ENCODE peak calls at places on chromosomes 12 and 14, in ten cellular contexts. U is HCT116; F is NCI-H1092 treated with DMSO at 0.1 percent for 48 hours; C is T-helper 1 cell; I is trophoblast cell; W is fibroblast of villous mesenchyme; P is endothelial cell of umbilical vein; J is G401; K is stimulated activated CD8-positive, alpha-beta memory T cell treated with anti-CD3 and anti-CD28 coated beads, Interleukin-7, amount 100 ng/mL, for 4 hours; H is stimulated activated naive B cell treated with anti-CD40 and anti-IgM and Interleukin-4, amounts not matched to agents 10 μg/mL and 1 μg/mL and 100 μg/mL, for 72 hours. A is an unnamed sample.

GRCh38 chr14:72619071-72619710 is 274.7 kb downstream of the DPF3 start:
- DNase-seq in J (no peak), C (no peak), H (no peak), U (no peak), W (no peak), F (no peak), P (no peak), K (no peak), I (no peak), A (no peak)

GRCh38 chr12:100128509-100128908 is 14.2 kb downstream of the BLTP3B start:
- DNase-seq in H (no peak), J (peak), K (no peak), W (peak), C (no peak), P (peak), F (no peak), I (peak), U (no peak), A (no peak)

GRCh38 chr12:11847539-11847938 is 198.1 kb downstream of the ETV6 start:
- DNase-seq in P (no peak), C (no peak), K (no peak), H (no peak), F (no peak), W (no peak), U (no peak), I (no peak), J (no peak), A (no peak)

GRCh38 chr14:54251356-54251755 is 145.5 kb upstream of the CDKN3 start:
- DNase-seq in I (peak), F (no peak), C (no peak), J (no peak), P (no peak), K (no peak), W (peak), H (no peak), U (no peak), A (no peak)

GRCh38 chr12:20601668-20602280 is 93.4 kb upstream of the SLCO1C1 start:
- DNase-seq in U (peak), J (peak), P (peak), I (peak), H (no peak), W (peak), F (peak), K (no peak), C (no peak), A (no peak)

GRCh38 chr12:59650594-59651229 is 54.9 kb downstream of the SLC16A7 start:
- DNase-seq in F (peak), K (no peak), I (no peak), P (no peak), H (no peak), C (no peak), J (peak), W (no peak), U (no peak), A (no peak)

GRCh38 chr12:92462049-92462448 is 240.7 kb upstream of the PLEKHG7 start:
- DNase-seq in I (no peak), H (no peak), J (no peak), P (no peak), U (no peak), C (no peak), K (peak), F (no peak), W (peak), A (peak)

GRCh38 chr14:65476290-65476941 is 63.9 kb downstream of the FUT8 start:
- DNase-seq in K (no peak), I (no peak), U (no peak), J (no peak), P (no peak), C (no peak), W (no peak), H (no peak), F (no peak), A (peak)

GRCh38 chr12:131357920-131358319 is 353.0 kb upstream of the SFSWAP start:
- DNase-seq in U (no peak), P (no peak), H (no peak), W (no peak), C (no peak), F (no peak), J (no peak), I (no peak), K (no peak), A (no peak)

GRCh38 chr14:63046339-63047268 is 1.3 kb upstream of the KCNH5 start:
- DNase-seq in I (no peak), P (no peak), F (peak), C (no peak), J (no peak), U (no peak), H (no peak), K (no peak), W (no peak), A (no peak)

GRCh38 chr14:63867926-63868921 is 15.4 kb downstream of the SYNE2 start:
- DNase-seq in U (no peak), K (no peak), F (no peak), C (no peak), J (no peak), H (peak), W (peak), I (peak), P (peak), A (peak)

GRCh38 chr14:71985538-71986234 is 53.5 kb downstream of the RGS6 start:
- DNase-seq in J (no peak), W (no peak), I (no peak), F (no peak), U (no peak), C (no peak), K (no peak), H (no peak), P (no peak), A (no peak)

GRCh38 chr14:99821519-99822165 is 28.4 kb downstream of the EML1 start:
- DNase-seq in J (peak), C (no peak), W (peak), H (no peak), K (no peak), U (no peak), P (no peak), I (no peak), F (peak), A (no peak)

GRCh38 chr12:22641353-22642053 is 16.5 kb downstream of the ETNK1 start:
- DNase-seq in I (no peak), F (no peak), K (no peak), P (no peak), C (no peak), J (no peak), U (no peak), H (no peak), W (peak), A (no peak)

GRCh38 chr14:30610719-30611388 is 11.3 kb upstream of the SCFD1 start:
- DNase-seq in J (peak), W (peak), K (no peak), P (peak), C (no peak), H (no peak), U (peak), I (peak), F (peak), A (no peak)

GRCh38 chr12:2562400-2562799 is 232.4 kb upstream of the FKBP4 start:
- DNase-seq in H (no peak), J (no peak), P (no peak), U (no peak), F (no peak), K (no peak), I (no peak), C (no peak), W (no peak), A (no peak)

GRCh38 chr12:98895086-98895651 is 250.1 kb downstream of the APAF1 start:
- DNase-seq in C (no peak), I (no peak), W (no peak), P (no peak), K (no peak), U (no peak), H (no peak), J (peak), F (peak), A (no peak)

GRCh38 chr12:131035268-131035681 is 81.6 kb downstream of the ADGRD1 start:
- DNase-seq in F (no peak), W (no peak), U (no peak), J (no peak), K (no peak), C (no peak), I (no peak), H (no peak), P (no peak), A (no peak)

GRCh38 chr12:78037707-78038106 is 207.0 kb downstream of the NAV3 start:
- DNase-seq in U (no peak), F (no peak), J (peak), C (no peak), K (no peak), I (no peak), H (no peak), W (no peak), P (no peak), A (no peak)

GRCh38 chr12:89236237-89236636 is 116.1 kb downstream of the DUSP6 start:
- DNase-seq in I (no peak), J (no peak), F (no peak), C (no peak), K (no peak), U (no peak), P (peak), H (no peak), W (no peak), A (no peak)

GRCh38 chr14:21268612-21269251 is 510 bp downstream of the HNRNPC start:
- DNase-seq in W (peak), P (peak), K (no peak), C (no peak), H (no peak), U (peak), I (peak), J (peak), F (peak), A (no peak)